ENCODE peak calls at places on chromosomes 13 and 19, in ten cellular contexts. F is neural progenitor cell; L is pulmonary artery endothelial cell; C is tibial artery; O is mammary epithelial cell; U is GM04504; X is fibroblast of pulmonary artery; E is stimulated activated naive CD8-positive, alpha-beta T cell treated with anti-CD3 and anti-CD28 coated beads, Interleukin-15, amount 100 ng/mL, for 72 hours; R is stimulated activated CD4-positive, alpha-beta T cell treated with anti-CD3 and anti-CD28 coated beads, Interleukin-4, amount 100 ng/mL, for 24 hours; B is anterior cingulate cortex. S is an unnamed sample.

GRCh38 chr19:10112895-10113591 is 1.6 kb downstream of the P2RY11 start:
- DNase-seq in R (peak; percentile 77), B (no peak), X (peak; percentile 44), F (peak; percentile 62), L (no peak), O (no peak), C (no peak), E (peak; percentile 60), U (no peak), S (no peak)

GRCh38 chr19:17256130-17256529 is 8.4 kb downstream of the USHBP1 start:
- DNase-seq in L (no peak), F (no peak), C (no peak), U (no peak), X (no peak), O (no peak), R (no peak), B (no peak), E (no peak), S (no peak)

GRCh38 chr13:85013006-85013405 is 786.2 kb downstream of the SLITRK6 start:
- DNase-seq in R (no peak), C (no peak), E (no peak), X (no peak), B (no peak), F (no peak), U (no peak), O (peak; percentile 36), L (no peak), S (no peak)

GRCh38 chr13:100581030-100581429 is 7.6 kb downstream of the GGACT start:
- DNase-seq in E (no peak), U (no peak), F (no peak), C (no peak), B (no peak), R (no peak), L (no peak), X (no peak), O (no peak), S (no peak)

GRCh38 chr19:48900477-48901452 is 653 bp downstream of the NUCB1 start:
- DNase-seq in L (no peak), B (no peak), E (no peak), R (peak; percentile 9), C (no peak), X (peak; percentile 61), F (no peak), U (no peak), O (peak; percentile 34), S (no peak)

GRCh38 chr13:95546919-95547318 is 5.6 kb upstream of the CLDN10 start:
- DNase-seq in L (no peak), X (no peak), E (no peak), F (no peak), U (no peak), O (no peak), C (no peak), B (no peak), R (no peak), S (no peak)

GRCh38 chr13:112849500-112849899 is 119.5 kb upstream of the MCF2L start:
- DNase-seq in C (no peak), B (no peak), U (no peak), X (no peak), F (no peak), L (no peak), O (no peak), R (no peak), E (no peak), S (no peak)

GRCh38 chr19:8261881-8262280 is 46.3 kb downstream of the CD320 start:
- DNase-seq in X (no peak), R (no peak), L (no peak), U (no peak), C (no peak), F (no peak), O (no peak), B (no peak), E (no peak), S (no peak)

GRCh38 chr13:29507356-29507755 is 88.1 kb downstream of the SLC7A1 start:
- DNase-seq in O (no peak), B (no peak), X (no peak), U (no peak), C (no peak), E (no peak), L (no peak), R (no peak), F (no peak), S (no peak)

GRCh38 chr19:36054119-36054732 is at the start of gene THAP8:
- DNase-seq in E (peak; percentile 99), B (peak; percentile 96), O (peak; percentile 99), U (peak; percentile 99), R (peak; percentile 100), C (peak; percentile 100), F (peak; percentile 99), L (peak; percentile 98), X (peak; percentile 100), S (peak; percentile 100)

GRCh38 chr19:2201473-2202148 is 34.5 kb downstream of the PLEKHJ1 start:
- DNase-seq in X (no peak), C (no peak), L (no peak), E (no peak), F (no peak), R (no peak), O (peak; percentile 58), B (no peak), U (no peak), S (no peak)

GRCh38 chr19:30679286-30679685 is 307.1 kb downstream of the ZNF536 start:
- DNase-seq in O (no peak), C (no peak), U (no peak), B (no peak), X (no peak), E (no peak), R (no peak), L (no peak), F (no peak), S (no peak)

GRCh38 chr13:30551194-30551593 is 66.5 kb upstream of the USPL1 start:
- DNase-seq in F (peak; percentile 52), X (peak; percentile 56), B (no peak), R (no peak), E (no peak), U (no peak), O (peak; percentile 24), L (no peak), C (no peak), S (no peak)

GRCh38 chr13:108044929-108045328 is 170.4 kb downstream of the LIG4 start:
- DNase-seq in F (peak; percentile 11), U (no peak), C (no peak), B (no peak), R (no peak), L (no peak), O (no peak), E (no peak), X (no peak), S (no peak)

GRCh38 chr13:41811588-41812021 is 149.3 kb downstream of the VWA8 start:
- DNase-seq in U (no peak), E (no peak), B (no peak), C (no peak), L (no peak), X (no peak), R (no peak), F (no peak), O (no peak), S (no peak)

GRCh38 chr13:28819748-28820098 is 416 bp upstream of the MTUS2 start:
- DNase-seq in B (no peak), U (no peak), E (peak; percentile 63), R (peak; percentile 39), O (no peak), F (peak; percentile 94), C (no peak), L (no peak), X (peak; percentile 45), S (peak; percentile 69)

GRCh38 chr19:632228-633067 is 889 bp downstream of the POLRMT start:
- DNase-seq in C (no peak), F (peak; percentile 77), L (no peak), X (peak; percentile 56), U (no peak), O (peak; percentile 47), R (peak; percentile 54), E (peak; percentile 33), B (no peak), S (no peak)

GRCh38 chr19:13762635-13763235 is 1.6 kb upstream of the MRI1 start:
- DNase-seq in R (no peak), O (no peak), B (no peak), L (no peak), X (no peak), E (no peak), U (no peak), C (no peak), F (no peak), S (no peak)

GRCh38 chr19:50500060-50500752 is 10.8 kb downstream of the JOSD2 start:
- DNase-seq in R (no peak), O (no peak), B (no peak), X (no peak), C (no peak), U (no peak), E (no peak), L (no peak), F (peak; percentile 69), S (peak; percentile 83)

GRCh38 chr13:62525652-62526051 is 1110.0 kb upstream of the PCDH20 start:
- DNase-seq in E (no peak), L (no peak), B (no peak), X (no peak), F (no peak), C (no peak), O (no peak), U (no peak), R (no peak), S (no peak)

GRCh38 chr19:52622261-52622660 is 15.9 kb downstream of the ZNF83 start:
- DNase-seq in F (peak; percentile 13), B (no peak), E (no peak), X (no peak), O (no peak), C (no peak), L (no peak), U (no peak), R (no peak), S (no peak)

GRCh38 chr19:41939861-41940442 is 11.7 kb upstream of the ERFL start:
- DNase-seq in B (no peak), L (no peak), U (no peak), C (no peak), O (no peak), F (peak; percentile 62), E (no peak), R (peak; percentile 55), X (no peak), S (no peak)

GRCh38 chr19:2690856-2691255 is 11.6 kb downstream of the GNG7 start:
- DNase-seq in U (no peak), E (no peak), L (no peak), C (no peak), O (no peak), X (no peak), F (no peak), B (no peak), R (no peak), S (no peak)

GRCh38 chr13:83248751-83249150 is 633.5 kb downstream of the SLITRK1 start:
- DNase-seq in L (no peak), F (no peak), B (no peak), X (peak; percentile 4), U (no peak), E (no peak), C (peak; percentile 33), O (no peak), R (no peak), S (no peak)

GRCh38 chr13:108742681-108743080 is 113.3 kb downstream of the MYO16 start:
- DNase-seq in E (no peak), U (no peak), C (no peak), B (no peak), L (no peak), O (no peak), F (no peak), X (no peak), R (no peak), S (no peak)

S was measured in left ventricle myocardium inferior.